ENCODE peak calls at places on chromosome 6, in eight cellular contexts. Y, Z, G, F, M, K, W and H are unnamed samples. For H3K4me1, the result is how much of the 10 kb centered on the place peaks cover.

GRCh38 chr6:161067749-161068148 is 76.2 kb downstream of the MAP3K4 start:
- DNase-seq in W (no peak), K (peak), Y (no peak), F (no peak), G (no peak), Z (no peak), M (no peak), H (no peak)

GRCh38 chr6:37038297-37039198 is 33.1 kb downstream of the FGD2 start:
- DNase-seq in F (no peak), Y (peak), G (no peak), K (no peak), Z (no peak), M (peak), W (peak), H (no peak)

GRCh38 chr6:72363844-72364740 is 257.8 kb upstream of the KCNQ5 start:
- DNase-seq in W (no peak), M (no peak), G (peak), Y (peak), K (peak), F (no peak), Z (no peak), H (no peak)

GRCh38 chr6:132209351-132209750 is 191.9 kb downstream of the MOXD1 start:
- DNase-seq in F (no peak), M (no peak), K (no peak), Y (no peak), G (peak), W (no peak), Z (no peak), H (no peak)

GRCh38 chr6:161444464-161444863 is 170.6 kb upstream of the AGPAT4 start:
- DNase-seq in F (no peak), Y (peak), G (no peak), M (peak), K (no peak), W (no peak), Z (no peak), H (no peak)

GRCh38 chr6:101000334-101000733 is 119.2 kb upstream of the ASCC3 start:
- DNase-seq in Y (no peak), K (no peak), F (no peak), W (no peak), G (peak), M (no peak), Z (no peak), H (no peak)

GRCh38 chr6:44386929-44387345 is 569 bp upstream of the CDC5L start:
- DNase-seq in G (peak), W (no peak), F (no peak), Y (no peak), K (no peak), Z (peak), M (peak), H (no peak)

GRCh38 chr6:17334265-17334664 is 53.1 kb downstream of the RBM24 start:
- DNase-seq in W (no peak), K (no peak), Z (no peak), M (no peak), G (peak), Y (no peak), F (no peak), H (no peak)

GRCh38 chr6:109840796-109841195 is 137.3 kb upstream of the GPR6 start:
- DNase-seq in M (no peak), W (no peak), G (no peak), F (no peak), Z (no peak), K (no peak), Y (no peak), H (no peak)

GRCh38 chr6:111173341-111173740 is 86.0 kb downstream of the SLC16A10 start:
- DNase-seq in F (no peak), Z (no peak), K (no peak), Y (no peak), G (peak), W (no peak), M (no peak), H (no peak)

GRCh38 chr6:37103169-37104039 is 66.5 kb upstream of the PIM1 start:
- DNase-seq in Z (peak), G (peak), Y (peak), W (peak), K (peak), F (peak), M (peak), H (no peak)

GRCh38 chr6:89353702-89354392 is 1.3 kb upstream of the UBE2J1 start:
- DNase-seq in Y (no peak), W (no peak), Z (no peak), M (no peak), F (no peak), K (no peak), G (no peak), H (no peak)

GRCh38 chr6:166145751-166146150 is 21.9 kb downstream of the TBXT start:
- DNase-seq in F (no peak), Z (no peak), G (no peak), M (no peak), K (no peak), Y (no peak), W (no peak), H (no peak)

GRCh38 chr6:141131616-141132015 is 1001.1 kb upstream of the GJE1 start:
- DNase-seq in M (no peak), F (no peak), W (no peak), G (no peak), Y (no peak), K (no peak), Z (no peak), H (no peak)

GRCh38 chr6:84581494-84582259 is 182.7 kb downstream of the TBX18 start:
- DNase-seq in Y (no peak), F (no peak), K (no peak), G (no peak), W (no peak), M (no peak), Z (no peak), H (no peak)

GRCh38 chr6:73923899-73924485 is 228.0 kb downstream of the CD109 start:
- DNase-seq in Y (no peak), M (no peak), F (no peak), W (peak), K (no peak), Z (no peak), G (no peak), H (no peak)

GRCh38 chr6:53761036-53761435 is 33.8 kb upstream of the LRRC1 start:
- DNase-seq in Z (no peak), G (no peak), M (no peak), F (no peak), W (no peak), K (no peak), Y (no peak), H (no peak)

GRCh38 chr6:109872549-109872948 is 105.6 kb upstream of the GPR6 start:
- DNase-seq in K (no peak), Z (no peak), W (no peak), Y (no peak), F (no peak), G (no peak), M (no peak), H (no peak)

GRCh38 chr6:44854712-44855111 is 467.2 kb downstream of the CDC5L start:
- DNase-seq in G (no peak), M (no peak), W (no peak), Z (no peak), F (no peak), K (no peak), Y (no peak), H (no peak)

GRCh38 chr6:55069132-55069781 is 105.1 kb upstream of the HCRTR2 start:
- DNase-seq in M (peak), Y (no peak), F (no peak), Z (peak), W (no peak), G (peak), K (peak), H (no peak)
- TF ChIP-seq CTCF in M (peak), Y (no peak), F (no peak), Z (peak), W (no peak), G (peak), K (peak), H (no peak)

DNA sequence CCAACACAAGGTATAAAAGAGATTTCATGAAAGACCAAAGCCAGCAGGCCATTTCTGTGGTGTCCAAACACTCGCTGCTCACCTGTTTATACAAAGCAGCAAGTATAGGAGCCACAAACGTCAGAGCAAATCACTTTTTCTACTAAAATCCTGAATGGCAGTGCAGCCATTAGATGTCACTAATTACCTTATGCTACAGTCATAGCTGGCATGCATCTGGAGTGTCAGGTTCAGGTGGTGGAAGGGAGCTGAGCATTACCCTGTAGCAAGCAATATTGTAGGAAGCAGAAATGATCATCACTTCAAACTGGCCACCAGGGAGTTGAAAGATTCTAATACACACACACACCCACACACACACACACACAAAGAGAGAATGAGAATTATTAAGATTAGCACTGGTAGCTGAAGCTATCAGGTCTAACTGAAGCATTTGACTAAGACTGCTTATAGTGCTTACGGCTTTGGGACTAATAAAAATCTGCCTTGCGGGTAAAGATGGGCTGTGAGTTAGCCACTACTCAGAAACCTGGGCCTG is 75.8 kb downstream of the EFHC1 start:
- DNase-seq in W (no peak), M (no peak), G (no peak), Y (no peak), K (no peak), Z (no peak), F (no peak), H (no peak)
- H3K4me1 ChIP-seq in W (under half), M (under half), G (under half), Y (under half), K (under half), Z (under half), F (under half), H (under half)

GRCh38 chr6:25961619-25962367 is 809 bp upstream of the TRIM38 start:
- DNase-seq in M (no peak), W (no peak), Z (no peak), G (no peak), F (no peak), Y (no peak), K (no peak), H (no peak)

GRCh38 chr6:25960689-25961088 is 1.9 kb upstream of the TRIM38 start:
- DNase-seq in F (no peak), W (no peak), G (no peak), Z (no peak), M (no peak), K (no peak), Y (no peak), H (no peak)

GRCh38 chr6:25956231-25956630 is 6.4 kb upstream of the TRIM38 start:
- DNase-seq in M (no peak), K (no peak), F (no peak), Y (no peak), Z (no peak), W (no peak), G (no peak), H (no peak)

GRCh38 chr6:25959890-25960531 is 2.6 kb upstream of the TRIM38 start:
- DNase-seq in G (no peak), Z (no peak), K (no peak), F (no peak), W (no peak), Y (no peak), M (no peak), H (no peak)

GRCh38 chr6:25958700-25959162 is 3.9 kb upstream of the TRIM38 start:
- DNase-seq in W (no peak), G (no peak), M (no peak), F (no peak), K (peak), Y (no peak), Z (no peak), H (no peak)
- H3K27ac ChIP-seq in W (no peak), G (no peak), M (no peak), F (peak), K (no peak), Y (no peak), Z (no peak), H (no peak)

GRCh38 chr6:29376003-29376402 is 912 bp upstream of the OR12D3 start:
- DNase-seq in Z (no peak), K (peak), W (no peak), Y (no peak), F (no peak), M (no peak), G (peak), H (no peak)
- TF ChIP-seq CTCF in Z (no peak), K (no peak), W (no peak), Y (no peak), F (no peak), M (no peak), G (peak), H (no peak)

DNA sequence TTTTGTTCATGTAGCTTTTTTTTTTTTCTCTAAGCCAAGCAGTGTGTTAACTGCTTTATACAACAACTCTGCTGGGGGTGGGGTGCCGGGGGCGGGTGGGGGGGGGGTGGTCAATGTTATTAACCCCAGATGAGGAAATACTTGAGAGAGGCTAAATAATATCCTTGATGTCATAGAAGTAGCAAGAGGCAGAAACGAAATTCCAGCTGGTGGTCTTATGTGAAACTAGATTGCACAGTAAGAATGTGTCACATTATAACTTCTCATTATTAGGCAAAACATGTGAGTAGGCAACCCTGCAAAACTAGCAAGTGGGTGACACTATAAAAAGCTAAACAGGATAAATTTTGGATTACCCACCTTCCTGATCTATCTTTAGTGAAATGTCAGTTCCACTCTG is 12.8 kb downstream of the MYLK4 start:
- DNase-seq in G (no peak), F (no peak), Z (no peak), K (no peak), W (no peak), Y (no peak), M (no peak), H (no peak)
- H3K4me1 ChIP-seq in G (under half), F (under half), Z (under half), K (under half), W (under half), Y (under half), M (under half), H (under half)

GRCh38 chr6:7261030-7261841 is 51.8 kb downstream of the SSR1 start:
- DNase-seq in Z (peak), F (peak), Y (peak), K (peak), G (peak), W (peak), M (peak), H (no peak)
- H3K27ac ChIP-seq in Z (peak), F (peak), Y (peak), K (no peak), G (peak), W (peak), M (peak), H (no peak)

GRCh38 chr6:116447496-116448011 is 13.6 kb upstream of the CALHM6 start:
- DNase-seq in G (peak), Y (no peak), F (no peak), K (no peak), Z (no peak), W (no peak), M (no peak), H (no peak)
- TF ChIP-seq CTCF in G (no peak), Y (no peak), F (no peak), K (no peak), Z (no peak), W (no peak), M (no peak), H (no peak)

GRCh38 chr6:32294566-32294965 is 70.7 kb upstream of the NOTCH4 start:
- DNase-seq in Z (no peak), F (no peak), W (no peak), M (no peak), G (no peak), K (no peak), Y (no peak), H (no peak)
- H3K4me1 ChIP-seq in Z (under half), F (under half), W (under half), M (under half), G (under half), K (under half), Y (under half), H (under half)

GRCh38 chr6:26454641-26455040 is 3.1 kb upstream of the BTN2A1 start:
- DNase-seq in M (no peak), F (no peak), K (no peak), W (no peak), Y (no peak), Z (no peak), G (no peak), H (no peak)
- H3K27ac ChIP-seq in M (no peak), F (no peak), K (no peak), W (no peak), Y (no peak), Z (no peak), G (no peak), H (no peak)